ENCODE peak calls at places on chromosomes 7 and 10, in nine cellular contexts. One of them, this sample, is unnamed.

GRCh38 chr7:148337566-148337965 is 253.0 kb upstream of the C7orf33 start:
- DNase-seq in epithelial cell of proximal tubule: no peak
- DNase-seq in kidney glomerular epithelial cell: no peak
- DNase-seq in activated naive CD4-positive, alpha-beta T cell: no peak
- DNase-seq in dorsolateral prefrontal cortex: no peak
- DNase-seq in activated T-helper 1 cell treated with anti-CD3 and anti-CD28 coated beads, Interleukin-12 subunit alpha, Interleukin-12 subunit beta, Interleukin-2, Interleukin-4 antibody, amounts not matched to agents 30 ng/mL and 10 ng/mL and 1 ng/mL, durations not matched to agents 14 hours and 24 hours and 36 hours: no peak
- DNase-seq in heart right ventricle: no peak
- DNase-seq in mucosa of gallbladder: no peak
- DNase-seq in non-pigmented ciliary epithelial cell: no peak
- DNase-seq in this sample: peak

GRCh38 chr10:51892965-51893658 is 193.7 kb upstream of the CSTF2T start:
- DNase-seq in kidney glomerular epithelial cell: no peak
- DNase-seq in non-pigmented ciliary epithelial cell: no peak
- DNase-seq in activated T-helper 1 cell treated with anti-CD3 and anti-CD28 coated beads, Interleukin-12 subunit alpha, Interleukin-12 subunit beta, Interleukin-2, Interleukin-4 antibody, amounts not matched to agents 30 ng/mL and 10 ng/mL and 1 ng/mL, durations not matched to agents 14 hours and 24 hours and 36 hours: no peak
- DNase-seq in dorsolateral prefrontal cortex: no peak
- DNase-seq in activated naive CD4-positive, alpha-beta T cell: no peak
- DNase-seq in epithelial cell of proximal tubule: no peak
- DNase-seq in mucosa of gallbladder: no peak
- DNase-seq in heart right ventricle: no peak
- DNase-seq in this sample: peak

GRCh38 chr10:86329896-86330680 is 36.5 kb downstream of the GRID1 start:
- DNase-seq in dorsolateral prefrontal cortex: no peak
- DNase-seq in activated T-helper 1 cell treated with anti-CD3 and anti-CD28 coated beads, Interleukin-12 subunit alpha, Interleukin-12 subunit beta, Interleukin-2, Interleukin-4 antibody, amounts not matched to agents 30 ng/mL and 10 ng/mL and 1 ng/mL, durations not matched to agents 14 hours and 24 hours and 36 hours: no peak
- DNase-seq in non-pigmented ciliary epithelial cell: no peak
- DNase-seq in activated naive CD4-positive, alpha-beta T cell: no peak
- DNase-seq in kidney glomerular epithelial cell: no peak
- DNase-seq in heart right ventricle: no peak
- DNase-seq in mucosa of gallbladder: no peak
- DNase-seq in epithelial cell of proximal tubule: no peak
- DNase-seq in this sample: no peak

GRCh38 chr7:111532625-111533024 is 29.7 kb downstream of the IMMP2L start:
- DNase-seq in dorsolateral prefrontal cortex: no peak
- DNase-seq in kidney glomerular epithelial cell: no peak
- DNase-seq in activated T-helper 1 cell treated with anti-CD3 and anti-CD28 coated beads, Interleukin-12 subunit alpha, Interleukin-12 subunit beta, Interleukin-2, Interleukin-4 antibody, amounts not matched to agents 30 ng/mL and 10 ng/mL and 1 ng/mL, durations not matched to agents 14 hours and 24 hours and 36 hours: no peak
- DNase-seq in epithelial cell of proximal tubule: no peak
- DNase-seq in mucosa of gallbladder: no peak
- DNase-seq in activated naive CD4-positive, alpha-beta T cell: no peak
- DNase-seq in heart right ventricle: peak
- DNase-seq in non-pigmented ciliary epithelial cell: no peak
- DNase-seq in this sample: no peak

GRCh38 chr7:80781561-80781979 is 137.3 kb downstream of the SEMA3C start:
- DNase-seq in activated T-helper 1 cell treated with anti-CD3 and anti-CD28 coated beads, Interleukin-12 subunit alpha, Interleukin-12 subunit beta, Interleukin-2, Interleukin-4 antibody, amounts not matched to agents 30 ng/mL and 10 ng/mL and 1 ng/mL, durations not matched to agents 14 hours and 24 hours and 36 hours: no peak
- DNase-seq in activated naive CD4-positive, alpha-beta T cell: no peak
- DNase-seq in heart right ventricle: peak
- DNase-seq in epithelial cell of proximal tubule: peak
- DNase-seq in kidney glomerular epithelial cell: no peak
- DNase-seq in dorsolateral prefrontal cortex: peak
- DNase-seq in mucosa of gallbladder: peak
- DNase-seq in non-pigmented ciliary epithelial cell: peak
- DNase-seq in this sample: peak

GRCh38 chr10:11595395-11595692 is 16.1 kb downstream of the USP6NL start:
- DNase-seq in dorsolateral prefrontal cortex: no peak
- DNase-seq in activated T-helper 1 cell treated with anti-CD3 and anti-CD28 coated beads, Interleukin-12 subunit alpha, Interleukin-12 subunit beta, Interleukin-2, Interleukin-4 antibody, amounts not matched to agents 30 ng/mL and 10 ng/mL and 1 ng/mL, durations not matched to agents 14 hours and 24 hours and 36 hours: no peak
- DNase-seq in activated naive CD4-positive, alpha-beta T cell: no peak
- DNase-seq in non-pigmented ciliary epithelial cell: no peak
- DNase-seq in mucosa of gallbladder: no peak
- DNase-seq in heart right ventricle: no peak
- DNase-seq in kidney glomerular epithelial cell: no peak
- DNase-seq in epithelial cell of proximal tubule: no peak
- DNase-seq in this sample: peak

GRCh38 chr7:18770154-18770807 is 274.7 kb downstream of the HDAC9 start:
- DNase-seq in heart right ventricle: no peak
- DNase-seq in activated T-helper 1 cell treated with anti-CD3 and anti-CD28 coated beads, Interleukin-12 subunit alpha, Interleukin-12 subunit beta, Interleukin-2, Interleukin-4 antibody, amounts not matched to agents 30 ng/mL and 10 ng/mL and 1 ng/mL, durations not matched to agents 14 hours and 24 hours and 36 hours: no peak
- DNase-seq in non-pigmented ciliary epithelial cell: peak
- DNase-seq in epithelial cell of proximal tubule: peak
- DNase-seq in mucosa of gallbladder: no peak
- DNase-seq in dorsolateral prefrontal cortex: no peak
- DNase-seq in activated naive CD4-positive, alpha-beta T cell: no peak
- DNase-seq in kidney glomerular epithelial cell: peak
- DNase-seq in this sample: peak

GRCh38 chr7:108613147-108613948 is 43.7 kb downstream of the DNAJB9 start:
- DNase-seq in mucosa of gallbladder: no peak
- DNase-seq in activated T-helper 1 cell treated with anti-CD3 and anti-CD28 coated beads, Interleukin-12 subunit alpha, Interleukin-12 subunit beta, Interleukin-2, Interleukin-4 antibody, amounts not matched to agents 30 ng/mL and 10 ng/mL and 1 ng/mL, durations not matched to agents 14 hours and 24 hours and 36 hours: no peak
- DNase-seq in activated naive CD4-positive, alpha-beta T cell: no peak
- DNase-seq in heart right ventricle: no peak
- DNase-seq in dorsolateral prefrontal cortex: no peak
- DNase-seq in non-pigmented ciliary epithelial cell: no peak
- DNase-seq in epithelial cell of proximal tubule: no peak
- DNase-seq in kidney glomerular epithelial cell: peak
- DNase-seq in this sample: peak

GRCh38 chr7:4739528-4739992 is 35.9 kb upstream of the AP5Z1 start:
- DNase-seq in kidney glomerular epithelial cell: peak
- DNase-seq in activated naive CD4-positive, alpha-beta T cell: peak
- DNase-seq in activated T-helper 1 cell treated with anti-CD3 and anti-CD28 coated beads, Interleukin-12 subunit alpha, Interleukin-12 subunit beta, Interleukin-2, Interleukin-4 antibody, amounts not matched to agents 30 ng/mL and 10 ng/mL and 1 ng/mL, durations not matched to agents 14 hours and 24 hours and 36 hours: no peak
- DNase-seq in dorsolateral prefrontal cortex: no peak
- DNase-seq in mucosa of gallbladder: peak
- DNase-seq in non-pigmented ciliary epithelial cell: no peak
- DNase-seq in epithelial cell of proximal tubule: no peak
- DNase-seq in heart right ventricle: peak
- DNase-seq in this sample: peak

GRCh38 chr10:113493195-113493594 is 59.7 kb upstream of the HABP2 start:
- DNase-seq in kidney glomerular epithelial cell: no peak
- DNase-seq in activated T-helper 1 cell treated with anti-CD3 and anti-CD28 coated beads, Interleukin-12 subunit alpha, Interleukin-12 subunit beta, Interleukin-2, Interleukin-4 antibody, amounts not matched to agents 30 ng/mL and 10 ng/mL and 1 ng/mL, durations not matched to agents 14 hours and 24 hours and 36 hours: no peak
- DNase-seq in mucosa of gallbladder: no peak
- DNase-seq in dorsolateral prefrontal cortex: no peak
- DNase-seq in activated naive CD4-positive, alpha-beta T cell: no peak
- DNase-seq in non-pigmented ciliary epithelial cell: no peak
- DNase-seq in epithelial cell of proximal tubule: no peak
- DNase-seq in heart right ventricle: no peak
- DNase-seq in this sample: no peak

GRCh38 chr7:1661461-1661860 is 8.6 kb upstream of the ELFN1 start:
- DNase-seq in kidney glomerular epithelial cell: no peak
- DNase-seq in mucosa of gallbladder: no peak
- DNase-seq in non-pigmented ciliary epithelial cell: no peak
- DNase-seq in epithelial cell of proximal tubule: no peak
- DNase-seq in activated T-helper 1 cell treated with anti-CD3 and anti-CD28 coated beads, Interleukin-12 subunit alpha, Interleukin-12 subunit beta, Interleukin-2, Interleukin-4 antibody, amounts not matched to agents 30 ng/mL and 10 ng/mL and 1 ng/mL, durations not matched to agents 14 hours and 24 hours and 36 hours: no peak
- DNase-seq in dorsolateral prefrontal cortex: no peak
- DNase-seq in activated naive CD4-positive, alpha-beta T cell: no peak
- DNase-seq in heart right ventricle: no peak
- DNase-seq in this sample: no peak

GRCh38 chr7:37150856-37151255 is 297.8 kb downstream of the ELMO1 start:
- DNase-seq in kidney glomerular epithelial cell: no peak
- DNase-seq in non-pigmented ciliary epithelial cell: no peak
- DNase-seq in dorsolateral prefrontal cortex: no peak
- DNase-seq in activated naive CD4-positive, alpha-beta T cell: no peak
- DNase-seq in activated T-helper 1 cell treated with anti-CD3 and anti-CD28 coated beads, Interleukin-12 subunit alpha, Interleukin-12 subunit beta, Interleukin-2, Interleukin-4 antibody, amounts not matched to agents 30 ng/mL and 10 ng/mL and 1 ng/mL, durations not matched to agents 14 hours and 24 hours and 36 hours: no peak
- DNase-seq in epithelial cell of proximal tubule: no peak
- DNase-seq in mucosa of gallbladder: no peak
- DNase-seq in heart right ventricle: no peak
- DNase-seq in this sample: no peak

GRCh38 chr7:6375346-6376101 is 72.2 kb downstream of the DAGLB start:
- DNase-seq in non-pigmented ciliary epithelial cell: no peak
- DNase-seq in activated T-helper 1 cell treated with anti-CD3 and anti-CD28 coated beads, Interleukin-12 subunit alpha, Interleukin-12 subunit beta, Interleukin-2, Interleukin-4 antibody, amounts not matched to agents 30 ng/mL and 10 ng/mL and 1 ng/mL, durations not matched to agents 14 hours and 24 hours and 36 hours: peak
- DNase-seq in mucosa of gallbladder: no peak
- DNase-seq in kidney glomerular epithelial cell: no peak
- DNase-seq in epithelial cell of proximal tubule: no peak
- DNase-seq in heart right ventricle: no peak
- DNase-seq in activated naive CD4-positive, alpha-beta T cell: peak
- DNase-seq in dorsolateral prefrontal cortex: no peak
- DNase-seq in this sample: peak

GRCh38 chr7:158861004-158861787 is 4.8 kb downstream of the DYNC2I1 start:
- DNase-seq in dorsolateral prefrontal cortex: no peak
- DNase-seq in activated naive CD4-positive, alpha-beta T cell: no peak
- DNase-seq in heart right ventricle: no peak
- DNase-seq in kidney glomerular epithelial cell: no peak
- DNase-seq in non-pigmented ciliary epithelial cell: no peak
- DNase-seq in epithelial cell of proximal tubule: no peak
- DNase-seq in activated T-helper 1 cell treated with anti-CD3 and anti-CD28 coated beads, Interleukin-12 subunit alpha, Interleukin-12 subunit beta, Interleukin-2, Interleukin-4 antibody, amounts not matched to agents 30 ng/mL and 10 ng/mL and 1 ng/mL, durations not matched to agents 14 hours and 24 hours and 36 hours: no peak
- DNase-seq in mucosa of gallbladder: no peak
- DNase-seq in this sample: no peak

GRCh38 chr7:867406-868188 is 8.8 kb upstream of the GET4 start:
- DNase-seq in non-pigmented ciliary epithelial cell: no peak
- DNase-seq in activated naive CD4-positive, alpha-beta T cell: no peak
- DNase-seq in heart right ventricle: peak
- DNase-seq in epithelial cell of proximal tubule: peak
- DNase-seq in activated T-helper 1 cell treated with anti-CD3 and anti-CD28 coated beads, Interleukin-12 subunit alpha, Interleukin-12 subunit beta, Interleukin-2, Interleukin-4 antibody, amounts not matched to agents 30 ng/mL and 10 ng/mL and 1 ng/mL, durations not matched to agents 14 hours and 24 hours and 36 hours: no peak
- DNase-seq in mucosa of gallbladder: peak
- DNase-seq in kidney glomerular epithelial cell: no peak
- DNase-seq in dorsolateral prefrontal cortex: no peak
- DNase-seq in this sample: peak

GRCh38 chr7:19307554-19307953 is 162.3 kb upstream of the FERD3L start:
- DNase-seq in epithelial cell of proximal tubule: no peak
- DNase-seq in activated naive CD4-positive, alpha-beta T cell: no peak
- DNase-seq in activated T-helper 1 cell treated with anti-CD3 and anti-CD28 coated beads, Interleukin-12 subunit alpha, Interleukin-12 subunit beta, Interleukin-2, Interleukin-4 antibody, amounts not matched to agents 30 ng/mL and 10 ng/mL and 1 ng/mL, durations not matched to agents 14 hours and 24 hours and 36 hours: no peak
- DNase-seq in mucosa of gallbladder: no peak
- DNase-seq in kidney glomerular epithelial cell: no peak
- DNase-seq in heart right ventricle: no peak
- DNase-seq in non-pigmented ciliary epithelial cell: no peak
- DNase-seq in dorsolateral prefrontal cortex: no peak
- DNase-seq in this sample: no peak

GRCh38 chr10:23818484-23818883 is 379.6 kb downstream of the OTUD1 start:
- DNase-seq in activated naive CD4-positive, alpha-beta T cell: no peak
- DNase-seq in activated T-helper 1 cell treated with anti-CD3 and anti-CD28 coated beads, Interleukin-12 subunit alpha, Interleukin-12 subunit beta, Interleukin-2, Interleukin-4 antibody, amounts not matched to agents 30 ng/mL and 10 ng/mL and 1 ng/mL, durations not matched to agents 14 hours and 24 hours and 36 hours: no peak
- DNase-seq in epithelial cell of proximal tubule: no peak
- DNase-seq in non-pigmented ciliary epithelial cell: no peak
- DNase-seq in heart right ventricle: no peak
- DNase-seq in mucosa of gallbladder: no peak
- DNase-seq in kidney glomerular epithelial cell: no peak
- DNase-seq in dorsolateral prefrontal cortex: no peak
- DNase-seq in this sample: no peak

GRCh38 chr7:22361795-22362194 is 4.8 kb upstream of the RAPGEF5 start:
- DNase-seq in kidney glomerular epithelial cell: no peak
- DNase-seq in dorsolateral prefrontal cortex: no peak
- DNase-seq in activated T-helper 1 cell treated with anti-CD3 and anti-CD28 coated beads, Interleukin-12 subunit alpha, Interleukin-12 subunit beta, Interleukin-2, Interleukin-4 antibody, amounts not matched to agents 30 ng/mL and 10 ng/mL and 1 ng/mL, durations not matched to agents 14 hours and 24 hours and 36 hours: no peak
- DNase-seq in activated naive CD4-positive, alpha-beta T cell: no peak
- DNase-seq in non-pigmented ciliary epithelial cell: no peak
- DNase-seq in heart right ventricle: no peak
- DNase-seq in epithelial cell of proximal tubule: no peak
- DNase-seq in mucosa of gallbladder: peak
- DNase-seq in this sample: peak

GRCh38 chr7:119660085-119660484 is 612.9 kb upstream of the KCND2 start:
- DNase-seq in dorsolateral prefrontal cortex: no peak
- DNase-seq in mucosa of gallbladder: no peak
- DNase-seq in heart right ventricle: no peak
- DNase-seq in activated T-helper 1 cell treated with anti-CD3 and anti-CD28 coated beads, Interleukin-12 subunit alpha, Interleukin-12 subunit beta, Interleukin-2, Interleukin-4 antibody, amounts not matched to agents 30 ng/mL and 10 ng/mL and 1 ng/mL, durations not matched to agents 14 hours and 24 hours and 36 hours: no peak
- DNase-seq in non-pigmented ciliary epithelial cell: no peak
- DNase-seq in kidney glomerular epithelial cell: no peak
- DNase-seq in epithelial cell of proximal tubule: no peak
- DNase-seq in activated naive CD4-positive, alpha-beta T cell: no peak
- DNase-seq in this sample: no peak

GRCh38 chr7:141748401-141748800 is 10.2 kb downstream of the SSBP1 start:
- DNase-seq in activated T-helper 1 cell treated with anti-CD3 and anti-CD28 coated beads, Interleukin-12 subunit alpha, Interleukin-12 subunit beta, Interleukin-2, Interleukin-4 antibody, amounts not matched to agents 30 ng/mL and 10 ng/mL and 1 ng/mL, durations not matched to agents 14 hours and 24 hours and 36 hours: no peak
- DNase-seq in mucosa of gallbladder: no peak
- DNase-seq in dorsolateral prefrontal cortex: no peak
- DNase-seq in kidney glomerular epithelial cell: peak
- DNase-seq in non-pigmented ciliary epithelial cell: peak
- DNase-seq in heart right ventricle: no peak
- DNase-seq in epithelial cell of proximal tubule: no peak
- DNase-seq in activated naive CD4-positive, alpha-beta T cell: no peak
- DNase-seq in this sample: peak

GRCh38 chr7:30511973-30512662 is 7.5 kb upstream of the GGCT start:
- DNase-seq in activated T-helper 1 cell treated with anti-CD3 and anti-CD28 coated beads, Interleukin-12 subunit alpha, Interleukin-12 subunit beta, Interleukin-2, Interleukin-4 antibody, amounts not matched to agents 30 ng/mL and 10 ng/mL and 1 ng/mL, durations not matched to agents 14 hours and 24 hours and 36 hours: no peak
- DNase-seq in activated naive CD4-positive, alpha-beta T cell: no peak
- DNase-seq in dorsolateral prefrontal cortex: no peak
- DNase-seq in mucosa of gallbladder: no peak
- DNase-seq in non-pigmented ciliary epithelial cell: no peak
- DNase-seq in heart right ventricle: no peak
- DNase-seq in kidney glomerular epithelial cell: no peak
- DNase-seq in epithelial cell of proximal tubule: no peak
- DNase-seq in this sample: no peak

GRCh38 chr7:134618756-134619530 is 27.7 kb upstream of the BPGM start:
- DNase-seq in kidney glomerular epithelial cell: peak
- DNase-seq in epithelial cell of proximal tubule: no peak
- DNase-seq in dorsolateral prefrontal cortex: no peak
- DNase-seq in heart right ventricle: no peak
- DNase-seq in mucosa of gallbladder: no peak
- DNase-seq in non-pigmented ciliary epithelial cell: no peak
- DNase-seq in activated naive CD4-positive, alpha-beta T cell: no peak
- DNase-seq in activated T-helper 1 cell treated with anti-CD3 and anti-CD28 coated beads, Interleukin-12 subunit alpha, Interleukin-12 subunit beta, Interleukin-2, Interleukin-4 antibody, amounts not matched to agents 30 ng/mL and 10 ng/mL and 1 ng/mL, durations not matched to agents 14 hours and 24 hours and 36 hours: no peak
- DNase-seq in this sample: peak

GRCh38 chr10:111128331-111129167 is 51.7 kb downstream of the ADRA2A start:
- DNase-seq in epithelial cell of proximal tubule: peak
- DNase-seq in kidney glomerular epithelial cell: no peak
- DNase-seq in activated T-helper 1 cell treated with anti-CD3 and anti-CD28 coated beads, Interleukin-12 subunit alpha, Interleukin-12 subunit beta, Interleukin-2, Interleukin-4 antibody, amounts not matched to agents 30 ng/mL and 10 ng/mL and 1 ng/mL, durations not matched to agents 14 hours and 24 hours and 36 hours: no peak
- DNase-seq in non-pigmented ciliary epithelial cell: no peak
- DNase-seq in activated naive CD4-positive, alpha-beta T cell: no peak
- DNase-seq in dorsolateral prefrontal cortex: peak
- DNase-seq in mucosa of gallbladder: peak
- DNase-seq in heart right ventricle: no peak
- DNase-seq in this sample: peak

GRCh38 chr7:83155407-83155806 is 7.3 kb downstream of the PCLO start:
- DNase-seq in mucosa of gallbladder: no peak
- DNase-seq in kidney glomerular epithelial cell: no peak
- DNase-seq in activated T-helper 1 cell treated with anti-CD3 and anti-CD28 coated beads, Interleukin-12 subunit alpha, Interleukin-12 subunit beta, Interleukin-2, Interleukin-4 antibody, amounts not matched to agents 30 ng/mL and 10 ng/mL and 1 ng/mL, durations not matched to agents 14 hours and 24 hours and 36 hours: no peak
- DNase-seq in non-pigmented ciliary epithelial cell: no peak
- DNase-seq in heart right ventricle: no peak
- DNase-seq in activated naive CD4-positive, alpha-beta T cell: no peak
- DNase-seq in dorsolateral prefrontal cortex: no peak
- DNase-seq in epithelial cell of proximal tubule: no peak
- DNase-seq in this sample: no peak

GRCh38 chr7:108417926-108418325 is 38.3 kb downstream of the NRCAM start:
- DNase-seq in mucosa of gallbladder: no peak
- DNase-seq in non-pigmented ciliary epithelial cell: no peak
- DNase-seq in dorsolateral prefrontal cortex: no peak
- DNase-seq in activated T-helper 1 cell treated with anti-CD3 and anti-CD28 coated beads, Interleukin-12 subunit alpha, Interleukin-12 subunit beta, Interleukin-2, Interleukin-4 antibody, amounts not matched to agents 30 ng/mL and 10 ng/mL and 1 ng/mL, durations not matched to agents 14 hours and 24 hours and 36 hours: no peak
- DNase-seq in epithelial cell of proximal tubule: no peak
- DNase-seq in heart right ventricle: no peak
- DNase-seq in kidney glomerular epithelial cell: no peak
- DNase-seq in activated naive CD4-positive, alpha-beta T cell: no peak
- DNase-seq in this sample: peak

GRCh38 chr7:142557971-142558582 is 191.2 kb upstream of the PRSS1 start:
- DNase-seq in non-pigmented ciliary epithelial cell: no peak
- DNase-seq in kidney glomerular epithelial cell: peak
- DNase-seq in activated T-helper 1 cell treated with anti-CD3 and anti-CD28 coated beads, Interleukin-12 subunit alpha, Interleukin-12 subunit beta, Interleukin-2, Interleukin-4 antibody, amounts not matched to agents 30 ng/mL and 10 ng/mL and 1 ng/mL, durations not matched to agents 14 hours and 24 hours and 36 hours: peak
- DNase-seq in epithelial cell of proximal tubule: no peak
- DNase-seq in dorsolateral prefrontal cortex: no peak
- DNase-seq in mucosa of gallbladder: peak
- DNase-seq in heart right ventricle: no peak
- DNase-seq in activated naive CD4-positive, alpha-beta T cell: peak
- DNase-seq in this sample: peak

GRCh38 chr7:137081694-137082093 is 213.2 kb downstream of the CHRM2 start:
- DNase-seq in kidney glomerular epithelial cell: no peak
- DNase-seq in epithelial cell of proximal tubule: peak
- DNase-seq in mucosa of gallbladder: peak
- DNase-seq in non-pigmented ciliary epithelial cell: peak
- DNase-seq in heart right ventricle: peak
- DNase-seq in activated T-helper 1 cell treated with anti-CD3 and anti-CD28 coated beads, Interleukin-12 subunit alpha, Interleukin-12 subunit beta, Interleukin-2, Interleukin-4 antibody, amounts not matched to agents 30 ng/mL and 10 ng/mL and 1 ng/mL, durations not matched to agents 14 hours and 24 hours and 36 hours: no peak
- DNase-seq in dorsolateral prefrontal cortex: no peak
- DNase-seq in activated naive CD4-positive, alpha-beta T cell: no peak
- DNase-seq in this sample: no peak

GRCh38 chr10:50536617-50537252 is 87.0 kb downstream of the SGMS1 start:
- DNase-seq in activated T-helper 1 cell treated with anti-CD3 and anti-CD28 coated beads, Interleukin-12 subunit alpha, Interleukin-12 subunit beta, Interleukin-2, Interleukin-4 antibody, amounts not matched to agents 30 ng/mL and 10 ng/mL and 1 ng/mL, durations not matched to agents 14 hours and 24 hours and 36 hours: no peak
- DNase-seq in dorsolateral prefrontal cortex: no peak
- DNase-seq in non-pigmented ciliary epithelial cell: no peak
- DNase-seq in heart right ventricle: no peak
- DNase-seq in epithelial cell of proximal tubule: peak
- DNase-seq in mucosa of gallbladder: no peak
- DNase-seq in kidney glomerular epithelial cell: no peak
- DNase-seq in activated naive CD4-positive, alpha-beta T cell: no peak
- DNase-seq in this sample: peak

GRCh38 chr10:88455831-88456230 is 127.3 kb downstream of the RNLS start:
- DNase-seq in activated T-helper 1 cell treated with anti-CD3 and anti-CD28 coated beads, Interleukin-12 subunit alpha, Interleukin-12 subunit beta, Interleukin-2, Interleukin-4 antibody, amounts not matched to agents 30 ng/mL and 10 ng/mL and 1 ng/mL, durations not matched to agents 14 hours and 24 hours and 36 hours: no peak
- DNase-seq in dorsolateral prefrontal cortex: no peak
- DNase-seq in heart right ventricle: no peak
- DNase-seq in non-pigmented ciliary epithelial cell: no peak
- DNase-seq in kidney glomerular epithelial cell: no peak
- DNase-seq in activated naive CD4-positive, alpha-beta T cell: no peak
- DNase-seq in epithelial cell of proximal tubule: no peak
- DNase-seq in mucosa of gallbladder: no peak
- DNase-seq in this sample: no peak

This sample was measured in kidney tubule cell.